ENCODE peak calls at places on chromosomes 11 and 22, in ten cellular contexts. Y is head of caudate nucleus; D is LoVo; V is Caki2; F is stimulated activated CD4-positive, alpha-beta T cell treated with anti-CD3 and anti-CD28 coated beads, Interleukin-15, amount 100 ng/mL, for 1 hour; O is HFFc6; X is lower lobe of right lung; I is memory B cell; W is NCI-H446 treated with DMSO at 0.1 percent for 48 hours; T is stimulated activated CD8-positive, alpha-beta memory T cell treated with anti-CD3 and anti-CD28 coated beads, Interleukin-15, amount 100 ng/mL, for 4 hours. G is an unnamed sample.

GRCh38 chr11:102767800-102768199 is 12.6 kb downstream of the MMP10 start:
- DNase-seq in I (no peak), W (no peak), Y (no peak), T (no peak), D (no peak), F (no peak), V (no peak), O (no peak), X (no peak), G (no peak)

GRCh38 chr11:65642014-65642671 is 4.2 kb downstream of the SIPA1 start:
- DNase-seq in D (no peak), I (no peak), V (no peak), Y (no peak), X (peak; percentile 55), O (no peak), T (no peak), W (no peak), F (no peak), G (no peak)

GRCh38 chr11:72643547-72643946 is 30.7 kb downstream of the PDE2A start:
- DNase-seq in F (no peak), T (no peak), D (peak; percentile 29), W (no peak), I (no peak), O (peak; percentile 28), X (no peak), V (peak; percentile 64), Y (peak; percentile 55), G (peak; percentile 38)

GRCh38 chr11:110712643-110713468 is 619 bp upstream of the ARHGAP20 start:
- DNase-seq in T (no peak), I (no peak), D (no peak), W (no peak), V (peak; percentile 10), O (no peak), F (no peak), Y (peak; percentile 71), X (no peak), G (no peak)

GRCh38 chr11:78282821-78283220 is 94.1 kb downstream of the USP35 start:
- DNase-seq in T (no peak), F (no peak), D (no peak), X (no peak), V (no peak), I (no peak), O (no peak), W (no peak), Y (no peak), G (no peak)

GRCh38 chr11:17760102-17761029 is 25.8 kb downstream of the KCNC1 start:
- DNase-seq in I (no peak), V (no peak), D (no peak), F (no peak), O (peak; percentile 22), W (no peak), X (no peak), T (no peak), Y (peak; percentile 54), G (peak; percentile 50)

GRCh38 chr22:26122920-26123468 is 46.3 kb upstream of the SEZ6L start:
- DNase-seq in V (no peak), I (no peak), W (no peak), O (no peak), X (no peak), D (no peak), F (no peak), T (no peak), Y (no peak), G (no peak)

GRCh38 chr11:118002541-118003019 is 16.4 kb downstream of the IL10RA start:
- DNase-seq in T (peak; percentile 56), F (peak; percentile 26), W (no peak), D (no peak), O (no peak), I (peak; percentile 9), V (no peak), Y (no peak), X (peak; percentile 49), G (no peak)

GRCh38 chr11:60485987-60486386 is 6.6 kb upstream of the MS4A12 start:
- DNase-seq in O (no peak), D (peak; percentile 17), W (no peak), F (no peak), X (no peak), V (no peak), T (no peak), Y (no peak), I (peak; percentile 58), G (peak; percentile 55)

GRCh38 chr11:47716692-47717091 is 1.5 kb upstream of the AGBL2 start:
- DNase-seq in T (no peak), Y (no peak), V (no peak), I (no peak), F (no peak), X (no peak), W (no peak), O (no peak), D (no peak), G (peak; percentile 16)

GRCh38 chr11:60971520-60971919 is at the start of gene CD6:
- DNase-seq in I (no peak), D (no peak), O (no peak), T (peak; percentile 48), W (no peak), Y (no peak), V (no peak), X (no peak), F (no peak), G (no peak)

GRCh38 chr11:35427158-35427557 is 7.8 kb upstream of the SLC1A2 start:
- DNase-seq in I (no peak), O (no peak), Y (no peak), X (no peak), W (no peak), F (no peak), D (no peak), V (no peak), T (no peak), G (no peak)

GRCh38 chr11:65879622-65880021 is at the start of gene CTSW:
- DNase-seq in W (no peak), I (no peak), O (no peak), X (peak; percentile 62), V (no peak), F (no peak), D (no peak), Y (no peak), T (no peak), G (no peak)

GRCh38 chr11:3906166-3906565 is 50.7 kb downstream of the STIM1 start:
- DNase-seq in X (no peak), F (no peak), I (no peak), T (no peak), Y (no peak), V (no peak), O (no peak), D (no peak), W (no peak), G (peak; percentile 34)

GRCh38 chr22:28976588-28976987 is 85.0 kb downstream of the C22orf31 start:
- DNase-seq in W (peak; percentile 37), Y (no peak), V (peak; percentile 46), D (peak; percentile 11), T (no peak), O (peak; percentile 63), I (no peak), F (no peak), X (no peak), G (peak; percentile 72)

GRCh38 chr22:46604306-46604690 is 15.9 kb upstream of the GRAMD4 start:
- DNase-seq in O (no peak), Y (no peak), X (peak; percentile 70), W (no peak), T (peak; percentile 14), F (no peak), I (no peak), D (no peak), V (no peak), G (peak; percentile 18)

GRCh38 chr11:64684357-64684756 is 38.6 kb downstream of the NRXN2 start:
- DNase-seq in F (no peak), D (no peak), X (no peak), V (no peak), Y (no peak), W (no peak), T (no peak), O (no peak), I (no peak), G (no peak)

GRCh38 chr11:2523821-2524391 is 79.1 kb downstream of the KCNQ1 start:
- DNase-seq in Y (peak; percentile 25), D (no peak), V (no peak), I (peak; percentile 7), F (no peak), O (no peak), T (no peak), W (no peak), X (peak; percentile 29), G (no peak)

GRCh38 chr11:109808569-109808968 is 284.6 kb upstream of the ZC3H12C start:
- DNase-seq in O (no peak), W (no peak), D (no peak), X (no peak), I (no peak), V (no peak), Y (no peak), T (no peak), F (no peak), G (no peak)